ENCODE peak calls at places on chromosomes 6 and 20, in five cellular contexts. One of them, this sample, is unnamed.

GRCh38 chr20:53736757-53737403 is 143.2 kb upstream of the ZNF217 start:
- DNase-seq in AML-193: peak
- DNase-seq in AG04450: no peak
- DNase-seq in NCI-H82: peak
- DNase-seq in mammary epithelial cell: peak
- DNase-seq in this sample: no peak

GRCh38 chr6:139863964-139864363 is 489.5 kb upstream of the CITED2 start:
- DNase-seq in AG04450: no peak
- DNase-seq in mammary epithelial cell: peak
- DNase-seq in AML-193: no peak
- DNase-seq in NCI-H82: no peak
- DNase-seq in this sample: no peak

GRCh38 chr6:13795041-13795748 is 19.2 kb downstream of the MCUR1 start:
- DNase-seq in NCI-H82: peak
- DNase-seq in mammary epithelial cell: peak
- DNase-seq in AG04450: peak
- DNase-seq in AML-193: peak
- DNase-seq in this sample: peak

GRCh38 chr6:89122625-89123024 is 4.8 kb upstream of the SRSF12 start:
- DNase-seq in AG04450: no peak
- DNase-seq in AML-193: peak
- DNase-seq in mammary epithelial cell: peak
- DNase-seq in NCI-H82: peak
- DNase-seq in this sample: peak

GRCh38 chr20:24584538-24585356 is 115.3 kb downstream of the SYNDIG1 start:
- DNase-seq in mammary epithelial cell: peak
- DNase-seq in AML-193: no peak
- DNase-seq in AG04450: no peak
- DNase-seq in NCI-H82: no peak
- DNase-seq in this sample: no peak

GRCh38 chr20:2109425-2110210 is 8.0 kb downstream of the STK35 start:
- DNase-seq in mammary epithelial cell: no peak
- DNase-seq in AML-193: no peak
- DNase-seq in AG04450: no peak
- DNase-seq in NCI-H82: no peak
- DNase-seq in this sample: no peak

GRCh38 chr6:43076928-43077809 is 1.1 kb downstream of the PTK7 start:
- DNase-seq in AG04450: no peak
- DNase-seq in NCI-H82: peak
- DNase-seq in mammary epithelial cell: peak
- DNase-seq in AML-193: no peak
- DNase-seq in this sample: no peak

GRCh38 chr6:167699141-167700036 is 127.3 kb upstream of the AFDN start:
- DNase-seq in mammary epithelial cell: no peak
- DNase-seq in AML-193: peak
- DNase-seq in NCI-H82: no peak
- DNase-seq in AG04450: no peak
- DNase-seq in this sample: no peak

GRCh38 chr6:73656501-73657145 is 2.8 kb upstream of the SLC17A5 start:
- DNase-seq in NCI-H82: no peak
- DNase-seq in AG04450: no peak
- DNase-seq in mammary epithelial cell: no peak
- DNase-seq in AML-193: no peak
- DNase-seq in this sample: no peak

GRCh38 chr6:143940011-143940597 is 68.0 kb downstream of the PLAGL1 start:
- DNase-seq in mammary epithelial cell: peak
- DNase-seq in NCI-H82: peak
- DNase-seq in AML-193: peak
- DNase-seq in AG04450: no peak
- DNase-seq in this sample: no peak

GRCh38 chr6:112085666-112086065 is 1.6 kb downstream of the TUBE1 start:
- DNase-seq in AML-193: no peak
- DNase-seq in AG04450: no peak
- DNase-seq in mammary epithelial cell: no peak
- DNase-seq in NCI-H82: no peak
- DNase-seq in this sample: no peak

GRCh38 chr6:30981942-30982772 is 1.4 kb upstream of the MUC21 start:
- DNase-seq in NCI-H82: peak
- DNase-seq in AML-193: no peak
- DNase-seq in mammary epithelial cell: peak
- DNase-seq in AG04450: peak
- DNase-seq in this sample: no peak

GRCh38 chr20:21156266-21156665 is 30.4 kb downstream of the KIZ start:
- DNase-seq in AG04450: peak
- DNase-seq in NCI-H82: no peak
- DNase-seq in mammary epithelial cell: peak
- DNase-seq in AML-193: no peak
- DNase-seq in this sample: no peak

GRCh38 chr20:48676125-48676524 is 151.7 kb downstream of the PREX1 start:
- DNase-seq in mammary epithelial cell: no peak
- DNase-seq in AML-193: no peak
- DNase-seq in AG04450: no peak
- DNase-seq in NCI-H82: no peak
- DNase-seq in this sample: no peak